ENCODE peak calls at places on chromosomes 16 and 17, in ten cellular contexts. One of them, this sample, is unnamed.

GRCh38 chr16:81448154-81449131 is 3.8 kb downstream of the CMIP start:
- DNase-seq in IMR-90: no peak
- DNase-seq in Peyer's patch: peak
- DNase-seq in AG04450: no peak
- DNase-seq in AG09309: no peak
- DNase-seq in endothelial cell: no peak
- DNase-seq in AG10803: no peak
- DNase-seq in adrenal gland: no peak
- DNase-seq in AG04449: no peak
- DNase-seq in lower leg skin: no peak
- DNase-seq in this sample: no peak

GRCh38 chr16:4093495-4094137 is 22.6 kb downstream of the ADCY9 start:
- DNase-seq in IMR-90: peak
- DNase-seq in Peyer's patch: peak
- DNase-seq in AG04450: no peak
- DNase-seq in AG09309: no peak
- DNase-seq in endothelial cell: no peak
- DNase-seq in AG10803: peak
- DNase-seq in adrenal gland: no peak
- DNase-seq in AG04449: no peak
- DNase-seq in lower leg skin: peak
- DNase-seq in this sample: peak

GRCh38 chr17:77637807-77638182 is 320.7 kb upstream of the TNRC6C start:
- DNase-seq in IMR-90: no peak
- DNase-seq in Peyer's patch: no peak
- DNase-seq in AG04450: no peak
- DNase-seq in AG09309: no peak
- DNase-seq in endothelial cell: no peak
- DNase-seq in AG10803: no peak
- DNase-seq in adrenal gland: no peak
- DNase-seq in AG04449: no peak
- DNase-seq in lower leg skin: no peak
- DNase-seq in this sample: no peak

GRCh38 chr16:57624806-57625500 is 3.5 kb upstream of the ADGRG1 start:
- DNase-seq in IMR-90: no peak
- DNase-seq in Peyer's patch: no peak
- DNase-seq in AG04450: no peak
- DNase-seq in AG09309: no peak
- DNase-seq in endothelial cell: no peak
- DNase-seq in AG10803: peak
- DNase-seq in adrenal gland: peak
- DNase-seq in AG04449: no peak
- DNase-seq in lower leg skin: no peak
- DNase-seq in this sample: no peak

GRCh38 chr16:62872339-62872738 is 836.1 kb upstream of the CDH8 start:
- DNase-seq in IMR-90: no peak
- DNase-seq in Peyer's patch: no peak
- DNase-seq in AG04450: no peak
- DNase-seq in AG09309: no peak
- DNase-seq in endothelial cell: no peak
- DNase-seq in AG10803: no peak
- DNase-seq in adrenal gland: no peak
- DNase-seq in AG04449: no peak
- DNase-seq in lower leg skin: no peak
- DNase-seq in this sample: no peak

GRCh38 chr17:44552361-44552760 is 4.9 kb upstream of the FZD2 start:
- DNase-seq in IMR-90: no peak
- DNase-seq in Peyer's patch: peak
- DNase-seq in AG04450: no peak
- DNase-seq in AG09309: no peak
- DNase-seq in endothelial cell: no peak
- DNase-seq in AG10803: no peak
- DNase-seq in adrenal gland: no peak
- DNase-seq in AG04449: no peak
- DNase-seq in lower leg skin: no peak
- DNase-seq in this sample: no peak

GRCh38 chr17:19386276-19386863 is 620 bp downstream of the MFAP4 start:
- DNase-seq in IMR-90: peak
- DNase-seq in Peyer's patch: peak
- DNase-seq in AG04450: peak
- DNase-seq in AG09309: peak
- DNase-seq in endothelial cell: no peak
- DNase-seq in AG10803: peak
- DNase-seq in adrenal gland: peak
- DNase-seq in AG04449: no peak
- DNase-seq in lower leg skin: peak
- DNase-seq in this sample: peak

GRCh38 chr17:56597495-56597990 is 4.0 kb downstream of the NOG start:
- DNase-seq in IMR-90: peak
- DNase-seq in Peyer's patch: no peak
- DNase-seq in AG04450: no peak
- DNase-seq in AG09309: no peak
- DNase-seq in endothelial cell: peak
- DNase-seq in AG10803: no peak
- DNase-seq in adrenal gland: no peak
- DNase-seq in AG04449: no peak
- DNase-seq in lower leg skin: peak
- DNase-seq in this sample: no peak

GRCh38 chr16:70711211-70711978 is 25.5 kb upstream of the MTSS2 start:
- DNase-seq in IMR-90: no peak
- DNase-seq in Peyer's patch: no peak
- DNase-seq in AG04450: no peak
- DNase-seq in AG09309: no peak
- DNase-seq in endothelial cell: no peak
- DNase-seq in AG10803: no peak
- DNase-seq in adrenal gland: no peak
- DNase-seq in AG04449: no peak
- DNase-seq in lower leg skin: no peak
- DNase-seq in this sample: no peak

GRCh38 chr17:20142268-20142667 is 133.1 kb downstream of the SPECC1 start:
- DNase-seq in IMR-90: no peak
- DNase-seq in Peyer's patch: no peak
- DNase-seq in AG04450: no peak
- DNase-seq in AG09309: no peak
- DNase-seq in endothelial cell: no peak
- DNase-seq in AG10803: no peak
- DNase-seq in adrenal gland: no peak
- DNase-seq in AG04449: no peak
- DNase-seq in lower leg skin: peak
- DNase-seq in this sample: no peak

GRCh38 chr17:59121901-59122480 is 15.3 kb upstream of the TRIM37 start:
- DNase-seq in IMR-90: no peak
- DNase-seq in Peyer's patch: no peak
- DNase-seq in AG04450: no peak
- DNase-seq in AG09309: no peak
- DNase-seq in endothelial cell: no peak
- DNase-seq in AG10803: no peak
- DNase-seq in adrenal gland: no peak
- DNase-seq in AG04449: no peak
- DNase-seq in lower leg skin: no peak
- DNase-seq in this sample: no peak

GRCh38 chr17:50331085-50331791 is 14.7 kb upstream of the XYLT2 start:
- DNase-seq in IMR-90: peak
- DNase-seq in Peyer's patch: no peak
- DNase-seq in AG04450: peak
- DNase-seq in AG09309: peak
- DNase-seq in endothelial cell: no peak
- DNase-seq in AG10803: peak
- DNase-seq in adrenal gland: peak
- DNase-seq in AG04449: peak
- DNase-seq in lower leg skin: no peak
- DNase-seq in this sample: peak

GRCh38 chr16:19479302-19479721 is 42.6 kb downstream of the GDE1 start:
- DNase-seq in IMR-90: no peak
- DNase-seq in Peyer's patch: no peak
- DNase-seq in AG04450: no peak
- DNase-seq in AG09309: no peak
- DNase-seq in endothelial cell: no peak
- DNase-seq in AG10803: no peak
- DNase-seq in adrenal gland: no peak
- DNase-seq in AG04449: no peak
- DNase-seq in lower leg skin: no peak
- DNase-seq in this sample: no peak

GRCh38 chr16:57606147-57606846 is 22.1 kb upstream of the ADGRG1 start:
- DNase-seq in IMR-90: no peak
- DNase-seq in Peyer's patch: no peak
- DNase-seq in AG04450: no peak
- DNase-seq in AG09309: no peak
- DNase-seq in endothelial cell: no peak
- DNase-seq in AG10803: no peak
- DNase-seq in adrenal gland: no peak
- DNase-seq in AG04449: no peak
- DNase-seq in lower leg skin: no peak
- DNase-seq in this sample: no peak

GRCh38 chr16:27511657-27512056 is 38.1 kb downstream of the GTF3C1 start:
- DNase-seq in IMR-90: no peak
- DNase-seq in Peyer's patch: no peak
- DNase-seq in AG04450: no peak
- DNase-seq in AG09309: no peak
- DNase-seq in endothelial cell: no peak
- DNase-seq in AG10803: peak
- DNase-seq in adrenal gland: no peak
- DNase-seq in AG04449: no peak
- DNase-seq in lower leg skin: no peak
- DNase-seq in this sample: peak

DNA sequence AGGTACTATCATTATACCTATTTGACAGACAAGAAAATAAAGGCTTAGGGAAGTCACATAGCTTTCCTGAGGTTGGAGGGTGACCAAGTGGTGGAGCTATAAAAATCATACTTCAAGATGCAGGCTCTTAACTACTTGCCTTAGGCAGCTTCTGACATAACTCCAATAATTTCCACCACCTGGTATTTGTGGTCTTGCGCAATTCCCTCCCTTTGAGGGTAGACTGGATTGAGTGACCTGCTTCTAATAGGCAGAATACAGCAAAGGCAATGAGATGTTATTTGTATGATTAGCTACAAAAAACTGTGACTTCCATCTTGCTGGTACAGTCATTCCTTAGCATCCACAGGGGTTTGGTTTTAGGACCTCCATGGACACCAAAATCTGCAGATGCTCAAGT is 385.5 kb downstream of the TMEM114 start:
- DNase-seq in IMR-90: no peak
- DNase-seq in Peyer's patch: no peak
- DNase-seq in AG04450: no peak
- DNase-seq in AG09309: no peak
- DNase-seq in endothelial cell: no peak
- DNase-seq in AG10803: no peak
- DNase-seq in adrenal gland: no peak
- DNase-seq in AG04449: no peak
- DNase-seq in lower leg skin: no peak
- DNase-seq in this sample: no peak
- TF ChIP-seq CTCF in IMR-90: no peak
- TF ChIP-seq CTCF in Peyer's patch: no peak
- TF ChIP-seq CTCF in AG04450: no peak
- TF ChIP-seq CTCF in AG09309: no peak
- TF ChIP-seq CTCF in endothelial cell: no peak
- TF ChIP-seq CTCF in AG10803: no peak
- TF ChIP-seq CTCF in adrenal gland: no peak
- TF ChIP-seq CTCF in AG04449: no peak
- TF ChIP-seq CTCF in lower leg skin: no peak
- TF ChIP-seq CTCF in this sample: no peak

DNA sequence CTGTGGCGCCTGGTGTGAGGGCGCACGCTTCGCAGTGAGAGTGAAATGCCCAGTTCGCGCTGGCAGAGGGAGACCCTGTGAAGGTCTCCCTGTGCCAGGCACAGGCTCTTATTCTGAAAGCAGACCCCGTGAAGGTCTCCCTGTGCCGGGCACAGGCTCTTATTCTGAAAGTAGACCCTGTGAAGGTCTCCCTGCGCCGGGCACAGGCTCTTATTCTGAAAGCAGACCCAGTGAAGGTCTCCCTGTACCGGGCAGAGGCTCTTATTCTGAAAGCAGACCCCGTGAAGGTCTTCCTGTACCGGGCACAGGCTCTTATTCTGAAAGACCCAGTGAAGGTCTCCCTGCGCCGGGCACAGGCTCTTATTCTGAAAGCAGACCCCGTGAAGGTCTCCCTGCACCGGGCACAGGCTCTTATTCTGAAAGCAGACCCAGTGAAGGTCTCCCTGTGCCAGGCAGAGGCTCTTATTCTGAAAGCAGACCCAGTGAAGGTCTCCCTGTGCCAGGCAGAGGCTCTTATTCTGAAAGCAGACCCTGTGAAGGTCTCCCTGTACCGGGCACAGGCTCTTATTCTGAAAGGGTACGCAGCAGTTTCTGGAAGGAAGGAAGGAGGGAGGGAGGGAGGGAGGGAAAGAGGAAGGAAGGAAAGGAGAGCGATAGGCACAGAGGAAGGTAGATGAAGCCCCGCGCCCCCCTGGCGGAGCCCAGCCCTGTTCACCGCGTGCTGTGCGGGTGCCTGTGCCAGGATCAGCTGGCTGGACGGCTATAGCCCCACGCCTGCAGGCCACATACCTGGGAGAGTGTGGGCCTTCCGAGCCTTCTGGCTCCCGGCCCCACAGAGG is 55.3 kb downstream of the WDR45B start:
- DNase-seq in IMR-90: peak
- DNase-seq in Peyer's patch: peak
- DNase-seq in AG04450: peak
- DNase-seq in AG09309: no peak
- DNase-seq in endothelial cell: peak
- DNase-seq in AG10803: peak
- DNase-seq in adrenal gland: peak
- DNase-seq in AG04449: no peak
- DNase-seq in lower leg skin: peak
- DNase-seq in this sample: peak
- TF ChIP-seq CTCF in IMR-90: no peak
- TF ChIP-seq CTCF in Peyer's patch: no peak
- TF ChIP-seq CTCF in AG04450: no peak
- TF ChIP-seq CTCF in AG09309: no peak
- TF ChIP-seq CTCF in endothelial cell: no peak
- TF ChIP-seq CTCF in AG10803: no peak
- TF ChIP-seq CTCF in adrenal gland: no peak
- TF ChIP-seq CTCF in AG04449: no peak
- TF ChIP-seq CTCF in lower leg skin: no peak
- TF ChIP-seq CTCF in this sample: no peak

GRCh38 chr16:54633943-54634362 is 296.7 kb upstream of the IRX5 start:
- DNase-seq in IMR-90: no peak
- DNase-seq in Peyer's patch: no peak
- DNase-seq in AG04450: no peak
- DNase-seq in AG09309: no peak
- DNase-seq in endothelial cell: peak
- DNase-seq in AG10803: peak
- DNase-seq in adrenal gland: peak
- DNase-seq in AG04449: no peak
- DNase-seq in lower leg skin: no peak
- DNase-seq in this sample: peak
- TF ChIP-seq CTCF in IMR-90: peak
- TF ChIP-seq CTCF in Peyer's patch: no peak
- TF ChIP-seq CTCF in AG04450: no peak
- TF ChIP-seq CTCF in AG09309: peak
- TF ChIP-seq CTCF in endothelial cell: peak
- TF ChIP-seq CTCF in AG10803: peak
- TF ChIP-seq CTCF in adrenal gland: peak
- TF ChIP-seq CTCF in AG04449: peak
- TF ChIP-seq CTCF in lower leg skin: no peak
- TF ChIP-seq CTCF in this sample: peak

GRCh38 chr16:26371349-26371869 is 679.6 kb downstream of the HS3ST4 start:
- DNase-seq in IMR-90: no peak
- DNase-seq in Peyer's patch: no peak
- DNase-seq in AG04450: no peak
- DNase-seq in AG09309: no peak
- DNase-seq in endothelial cell: no peak
- DNase-seq in AG10803: no peak
- DNase-seq in adrenal gland: no peak
- DNase-seq in AG04449: no peak
- DNase-seq in lower leg skin: no peak
- DNase-seq in this sample: no peak

GRCh38 chr16:26374279-26374925 is 682.6 kb downstream of the HS3ST4 start:
- DNase-seq in IMR-90: no peak
- DNase-seq in Peyer's patch: no peak
- DNase-seq in AG04450: no peak
- DNase-seq in AG09309: no peak
- DNase-seq in endothelial cell: no peak
- DNase-seq in AG10803: no peak
- DNase-seq in adrenal gland: no peak
- DNase-seq in AG04449: no peak
- DNase-seq in lower leg skin: no peak
- DNase-seq in this sample: no peak
- TF ChIP-seq CTCF in IMR-90: no peak
- TF ChIP-seq CTCF in Peyer's patch: no peak
- TF ChIP-seq CTCF in AG04450: no peak
- TF ChIP-seq CTCF in AG09309: no peak
- TF ChIP-seq CTCF in endothelial cell: no peak
- TF ChIP-seq CTCF in AG10803: no peak
- TF ChIP-seq CTCF in adrenal gland: no peak
- TF ChIP-seq CTCF in AG04449: no peak
- TF ChIP-seq CTCF in lower leg skin: no peak
- TF ChIP-seq CTCF in this sample: no peak